ENCODE peak calls at places on chromosomes 7 and 10, in seven cellular contexts. F, Y, U, S, O, I and L are unnamed samples. For H3K9me3, the result is how much of the 10 kb centered on the place peaks cover.

GRCh38 chr7:140592957-140593356 is 47.7 kb downstream of the DENND2A start:
- DNase-seq in F (no peak), Y (no peak), U (no peak), S (no peak), O (no peak), I (no peak), L (no peak)

GRCh38 chr7:18457832-18458231 is 37.7 kb upstream of the HDAC9 start:
- DNase-seq in F (no peak), Y (no peak), U (no peak), S (no peak), O (no peak), I (no peak), L (no peak)

GRCh38 chr10:44966816-44967509 is 7.4 kb downstream of the RASSF4 start:
- DNase-seq in F (no peak), Y (peak), U (no peak), S (no peak), O (no peak), I (no peak), L (no peak)

GRCh38 chr7:115906690-115907089 is 123.9 kb downstream of the TFEC start:
- DNase-seq in F (no peak), Y (no peak), U (no peak), S (no peak), O (no peak), I (no peak), L (no peak)

GRCh38 chr7:34497153-34497777 is 160.8 kb upstream of the NPSR1 start:
- DNase-seq in F (no peak), Y (no peak), U (no peak), S (no peak), O (no peak), I (no peak), L (no peak)

GRCh38 chr7:44971991-44972441 is 6.8 kb downstream of the MYO1G start:
- DNase-seq in F (no peak), Y (peak), U (peak), S (no peak), O (no peak), I (no peak), L (no peak)

GRCh38 chr7:22109761-22110160 is 164.1 kb upstream of the CDCA7L start:
- DNase-seq in F (peak), Y (peak), U (no peak), S (no peak), O (peak), I (no peak), L (peak)

GRCh38 chr7:124765401-124766352 is at the start of gene GPR37:
- DNase-seq in F (peak), Y (peak), U (peak), S (peak), O (peak), I (peak), L (peak)

GRCh38 chr10:123772645-123773508 is 106.7 kb downstream of the GPR26 start:
- DNase-seq in F (no peak), Y (no peak), U (peak), S (no peak), O (no peak), I (no peak), L (no peak)

GRCh38 chr7:101978683-101979082 is 161.3 kb downstream of the CUX1 start:
- DNase-seq in F (no peak), Y (no peak), U (no peak), S (no peak), O (no peak), I (no peak), L (no peak)

GRCh38 chr10:75407716-75408511 is 6.3 kb upstream of the ZNF503 start:
- DNase-seq in F (no peak), Y (peak), U (no peak), S (peak), O (peak), I (peak), L (no peak)

GRCh38 chr7:44056681-44057080 is 8.7 kb downstream of the PGAM2 start:
- DNase-seq in F (no peak), Y (peak), U (peak), S (peak), O (no peak), I (peak), L (no peak)

GRCh38 chr7:74083928-74084721 is 521 bp downstream of the LIMK1 start:
- DNase-seq in F (peak), Y (no peak), U (peak), S (no peak), O (peak), I (no peak), L (no peak)

GRCh38 chr10:88500656-88501055 is 82.5 kb downstream of the RNLS start:
- DNase-seq in F (no peak), Y (no peak), U (no peak), S (no peak), O (no peak), I (no peak), L (no peak)

GRCh38 chr7:821688-822087 is 10.6 kb upstream of the SUN1 start:
- DNase-seq in F (no peak), Y (no peak), U (peak), S (no peak), O (no peak), I (no peak), L (no peak)

GRCh38 chr7:82017334-82017943 is 247.6 kb upstream of the HGF start:
- DNase-seq in F (peak), Y (no peak), U (no peak), S (no peak), O (peak), I (no peak), L (no peak)

GRCh38 chr10:5292196-5292735 is 72.5 kb upstream of the UCN3 start:
- DNase-seq in F (peak), Y (peak), U (no peak), S (peak), O (no peak), I (no peak), L (no peak)

GRCh38 chr7:114047889-114048288 is 129.1 kb upstream of the PPP1R3A start:
- DNase-seq in F (no peak), Y (no peak), U (no peak), S (no peak), O (peak), I (no peak), L (no peak)

GRCh38 chr7:78587443-78588044 is 789.0 kb downstream of the PHTF2 start:
- DNase-seq in F (peak), Y (no peak), U (no peak), S (no peak), O (no peak), I (no peak), L (no peak)

GRCh38 chr7:47327698-47328391 is 254.1 kb downstream of the TNS3 start:
- DNase-seq in F (no peak), Y (peak), U (peak), S (peak), O (peak), I (peak), L (peak)

GRCh38 chr7:87420173-87420572 is 55.3 kb downstream of the ABCB4 start:
- DNase-seq in F (no peak), Y (no peak), U (no peak), S (no peak), O (no peak), I (no peak), L (no peak)

GRCh38 chr7:110803602-110804143 is 287.3 kb upstream of the LRRN3 start:
- DNase-seq in F (no peak), Y (no peak), U (no peak), S (no peak), O (no peak), I (no peak), L (no peak)

GRCh38 chr7:16630654-16631053 is 14.9 kb downstream of the ANKMY2 start:
- DNase-seq in F (no peak), Y (no peak), U (no peak), S (no peak), O (no peak), I (no peak), L (no peak)

GRCh38 chr7:130598056-130598455 is 70.5 kb downstream of the COPG2 start:
- DNase-seq in F (no peak), Y (no peak), U (no peak), S (no peak), O (no peak), I (no peak), L (no peak)

GRCh38 chr7:134458341-134458805 is 527 bp downstream of the AKR1B1 start:
- DNase-seq in F (peak), Y (no peak), U (peak), S (peak), O (peak), I (peak), L (no peak)

GRCh38 chr10:57218382-57218781 is 857.3 kb upstream of the ZWINT start:
- DNase-seq in F (no peak), Y (no peak), U (no peak), S (no peak), O (peak), I (no peak), L (no peak)

GRCh38 chr7:154794147-154794780 is 208.7 kb downstream of the PAXIP1 start:
- DNase-seq in F (no peak), Y (peak), U (no peak), S (no peak), O (peak), I (no peak), L (no peak)

GRCh38 chr7:155983176-155983815 is 171.0 kb upstream of the SHH start:
- DNase-seq in F (no peak), Y (peak), U (peak), S (no peak), O (no peak), I (no peak), L (no peak)

GRCh38 chr10:80506836-80507483 is 30.7 kb upstream of the SH2D4B start:
- DNase-seq in F (no peak), Y (peak), U (peak), S (no peak), O (no peak), I (no peak), L (no peak)

GRCh38 chr10:80509403-80510161 is 28.1 kb upstream of the SH2D4B start:
- DNase-seq in F (peak), Y (peak), U (peak), S (peak), O (no peak), I (no peak), L (no peak)

GRCh38 chr10:80507484-80507880 is 30.2 kb upstream of the SH2D4B start:
- DNase-seq in F (peak), Y (no peak), U (no peak), S (no peak), O (no peak), I (no peak), L (no peak)

GRCh38 chr10:80506189-80506575 is 31.5 kb upstream of the SH2D4B start:
- DNase-seq in F (peak), Y (peak), U (no peak), S (no peak), O (peak), I (no peak), L (no peak)

DNA sequence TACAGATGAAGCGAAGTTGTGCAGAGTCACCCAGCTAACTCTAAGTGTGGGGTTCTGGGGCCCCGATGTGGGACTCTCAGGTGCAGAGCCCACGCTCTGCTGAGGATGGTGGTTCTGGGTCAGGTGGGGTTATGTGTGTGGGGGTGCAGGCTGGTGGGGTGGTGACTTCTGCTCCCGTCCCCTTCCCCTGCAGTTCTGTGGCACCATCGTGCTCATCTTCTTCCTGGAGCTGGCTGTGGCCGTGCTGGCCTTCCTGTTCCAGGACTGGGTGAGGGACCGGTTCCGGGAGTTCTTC is 28.6 kb upstream of the SH2D4B start:
- DNase-seq in F (no peak), Y (peak), U (no peak), S (no peak), O (no peak), I (no peak), L (no peak)
- H3K4me3 ChIP-seq in F (peak), Y (no peak), U (no peak), S (no peak), O (no peak), I (no peak), L (no peak)

DNA sequence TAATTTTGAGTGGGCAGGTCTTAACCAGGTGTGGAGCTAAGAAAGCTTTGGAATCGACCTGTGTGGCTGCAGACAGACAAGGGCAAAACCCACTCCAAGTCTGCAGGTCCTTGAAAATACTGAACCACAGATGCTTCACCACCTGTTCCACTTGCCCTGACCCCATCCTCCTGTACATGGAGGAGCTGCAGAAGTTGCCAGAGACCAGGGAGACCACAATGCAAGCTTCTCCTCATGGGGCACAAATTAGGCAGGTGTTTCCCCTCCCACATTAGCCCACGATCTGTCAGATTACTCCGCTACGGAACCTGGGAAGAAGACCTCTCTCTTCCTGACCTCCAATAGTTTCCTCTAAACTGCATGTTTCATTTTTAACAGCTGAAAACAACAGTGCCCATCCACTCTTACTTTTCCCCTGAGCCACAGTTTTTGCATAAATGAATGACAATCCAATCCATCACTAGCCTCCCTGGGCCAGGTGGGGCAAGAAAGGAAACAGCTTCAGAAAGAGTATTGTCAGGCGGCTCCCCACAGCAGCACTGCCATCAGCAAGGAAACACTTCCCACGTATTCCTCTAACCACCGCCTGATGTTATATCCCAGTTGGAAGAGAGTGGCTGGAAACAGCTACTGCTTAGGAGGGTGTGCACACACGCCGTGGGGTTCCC is 141.6 kb downstream of the PRKAG2 start:
- DNase-seq in F (no peak), Y (no peak), U (no peak), S (no peak), O (no peak), I (no peak), L (no peak)
- H3K27ac ChIP-seq in F (peak), Y (no peak), U (peak), S (peak), O (peak), I (peak), L (no peak)

DNA sequence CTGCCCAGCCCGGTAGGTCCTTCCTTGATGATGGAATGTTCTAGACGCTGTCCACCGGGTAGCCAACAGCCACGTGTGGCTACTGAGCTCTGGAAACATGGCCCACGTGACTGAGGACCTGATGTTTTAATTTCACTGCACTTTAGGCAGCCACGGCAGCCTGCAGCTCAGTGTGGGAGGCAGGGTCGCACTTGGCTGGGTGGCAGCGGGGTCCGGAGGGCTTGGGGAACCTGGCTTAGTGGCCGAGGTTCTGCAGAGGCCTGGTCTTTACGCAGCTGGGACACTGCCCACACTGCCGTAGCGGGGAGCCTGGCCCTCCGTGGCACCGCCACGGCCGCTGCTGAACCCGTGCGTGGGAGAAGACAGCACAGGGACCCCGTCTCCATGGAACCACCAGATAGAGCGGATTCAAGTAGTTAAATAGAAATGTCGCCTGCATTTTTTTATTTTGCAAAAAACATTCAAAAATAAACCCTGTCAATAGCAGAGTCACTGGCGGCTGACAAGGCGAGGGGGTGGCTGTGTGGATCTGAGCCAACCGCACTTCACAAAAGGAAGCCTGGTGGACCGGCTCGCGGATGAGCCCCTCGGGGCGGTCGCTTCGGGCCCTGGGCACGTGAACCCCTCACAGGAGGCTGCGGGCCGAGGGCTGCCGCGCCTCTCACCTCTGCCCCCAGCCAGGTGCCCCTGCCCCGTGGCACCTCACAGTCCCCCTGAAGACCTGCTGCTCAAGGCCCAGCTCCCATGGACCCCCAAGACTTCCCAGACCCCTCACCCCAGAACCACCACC is 25.6 kb upstream of the UTF1 start:
- DNase-seq in F (no peak), Y (no peak), U (no peak), S (no peak), O (no peak), I (no peak), L (no peak)
- H3K9me3 ChIP-seq in F (under half), Y (under half), U (under half), S (under half), O (under half), I (under half), L (under half)

GRCh38 chr10:128047337-128047736 is 78.9 kb downstream of the MKI67 start:
- DNase-seq in F (peak), Y (peak), U (peak), S (peak), O (peak), I (peak), L (peak)
- H3K4me3 ChIP-seq in F (no peak), Y (no peak), U (peak), S (peak), O (no peak), I (no peak), L (no peak)

DNA sequence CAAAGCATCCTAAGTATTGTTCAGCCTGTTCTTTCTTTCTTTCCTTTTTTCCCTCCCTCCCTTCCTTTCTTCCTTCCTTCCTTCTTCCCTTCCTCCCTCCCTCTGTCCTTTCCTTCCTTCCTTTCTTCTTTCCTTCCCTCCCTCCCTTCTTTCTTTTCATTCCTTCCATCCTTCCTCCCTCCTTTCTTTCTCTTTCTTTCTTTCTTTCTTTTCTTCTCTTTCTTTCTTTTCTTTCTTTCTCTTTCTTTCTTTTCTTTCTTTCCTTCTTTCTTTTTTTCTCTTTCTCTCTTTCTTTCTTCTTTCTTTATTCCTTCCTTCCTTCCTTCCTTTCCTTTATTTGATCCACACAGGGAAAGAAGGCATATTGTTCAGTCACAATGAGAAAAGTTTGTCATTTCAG is 21.2 kb downstream of the PNLIP start:
- DNase-seq in F (no peak), Y (no peak), U (no peak), S (no peak), O (no peak), I (no peak), L (no peak)
- H3K27ac ChIP-seq in F (no peak), Y (no peak), U (no peak), S (no peak), O (no peak), I (no peak), L (no peak)

GRCh38 chr7:71193099-71193810 is 61.3 kb downstream of the GALNT17 start:
- DNase-seq in F (no peak), Y (no peak), U (no peak), S (no peak), O (no peak), I (no peak), L (no peak)
- H3K9me3 ChIP-seq in F (under half), Y (under half), U (under half), S (under half), O (under half), I (under half), L (under half)

DNA sequence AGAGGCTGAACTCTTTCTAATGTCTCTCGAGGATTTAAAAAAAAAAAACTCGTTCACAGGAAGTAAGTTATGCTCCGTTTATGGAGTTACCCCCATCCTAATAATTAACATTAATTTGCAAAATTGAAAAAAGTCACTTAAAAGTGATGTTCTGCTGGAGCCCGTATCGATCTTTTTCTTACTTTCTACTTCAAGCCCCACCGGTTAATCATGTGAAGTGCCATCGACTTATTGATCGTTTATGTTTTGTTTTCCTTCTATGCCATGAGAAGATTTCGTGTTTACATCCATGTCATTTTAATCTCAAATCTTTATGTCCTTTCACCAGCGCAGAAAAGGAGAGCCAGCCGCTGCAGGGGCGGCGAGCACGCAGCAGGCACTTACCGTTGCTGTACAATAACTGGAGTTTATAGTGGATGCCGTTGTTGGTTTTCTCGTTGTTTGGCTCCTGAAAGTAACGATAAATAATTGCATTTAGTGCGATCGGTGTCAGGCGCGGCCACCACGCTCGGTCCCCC is 1.5 kb downstream of the EBF3 start:
- DNase-seq in F (no peak), Y (no peak), U (no peak), S (no peak), O (no peak), I (no peak), L (no peak)
- H3K4me3 ChIP-seq in F (peak), Y (no peak), U (peak), S (peak), O (peak), I (no peak), L (peak)

GRCh38 chr10:98338318-98338717 is 70.3 kb upstream of the LOXL4 start:
- DNase-seq in F (no peak), Y (no peak), U (no peak), S (no peak), O (no peak), I (peak), L (no peak)
- H3K27ac ChIP-seq in F (no peak), Y (no peak), U (no peak), S (no peak), O (no peak), I (no peak), L (no peak)

GRCh38 chr10:105464961-105465360 is 823.9 kb downstream of the SORCS3 start:
- DNase-seq in F (no peak), Y (no peak), U (no peak), S (no peak), O (no peak), I (no peak), L (no peak)
- H3K9me3 ChIP-seq in F (under half), Y (under half), U (under half), S (under half), O (under half), I (under half), L (under half)